ENCODE peak calls at places on chromosomes 7 and 10, in seven cellular contexts. K, Z, S, P, W, L and I are unnamed samples.

GRCh38 chr7:74174606-74175082 is 488 bp downstream of the EIF4H start:
- DNase-seq in Z (peak; percentile 28), S (peak; percentile 59), P (peak; percentile 72), K (peak; percentile 41), L (peak; percentile 31), W (no peak), I (no peak)

GRCh38 chr10:98038333-98038732 is 7.9 kb upstream of the CRTAC1 start:
- DNase-seq in K (no peak), P (no peak), L (no peak), Z (no peak), S (peak; percentile 60), W (no peak), I (no peak)

GRCh38 chr10:1404236-1404952 is 332.9 kb downstream of the ADARB2 start:
- DNase-seq in K (no peak), P (peak; percentile 30), L (no peak), W (no peak), S (no peak), Z (no peak), I (no peak)

GRCh38 chr7:20214787-20215669 is 2.2 kb downstream of the MACC1 start:
- DNase-seq in W (no peak), Z (no peak), S (peak; percentile 63), P (no peak), L (no peak), K (no peak), I (no peak)

GRCh38 chr10:129852829-129853228 is 111.2 kb downstream of the EBF3 start:
- DNase-seq in Z (no peak), S (no peak), W (no peak), P (no peak), L (no peak), K (no peak), I (no peak)

GRCh38 chr7:20284398-20285143 is 46.1 kb upstream of the ITGB8 start:
- DNase-seq in Z (no peak), W (no peak), K (no peak), P (no peak), S (no peak), L (no peak), I (no peak)

GRCh38 chr7:102321351-102322201 is 34.7 kb downstream of the SPDYE6 start:
- DNase-seq in P (no peak), W (no peak), S (no peak), Z (no peak), K (no peak), L (no peak), I (no peak)

GRCh38 chr7:17601921-17602320 is 303.5 kb downstream of the AHR start:
- DNase-seq in P (no peak), K (no peak), S (no peak), W (no peak), L (no peak), Z (no peak), I (no peak)

GRCh38 chr7:145106001-145106400 is 270.1 kb upstream of the TPK1 start:
- DNase-seq in Z (no peak), W (no peak), L (no peak), P (no peak), K (no peak), S (no peak), I (no peak)

GRCh38 chr7:157930441-157930840 is 593.6 kb downstream of the DNAJB6 start:
- DNase-seq in P (no peak), Z (no peak), L (no peak), K (no peak), W (no peak), S (no peak), I (no peak)

GRCh38 chr10:13891542-13892431 is 305.0 kb downstream of the PRPF18 start:
- DNase-seq in K (no peak), Z (no peak), S (no peak), P (peak; percentile 63), W (no peak), L (no peak), I (no peak)

GRCh38 chr10:77965294-77965693 is 38.7 kb upstream of the DLG5 start:
- DNase-seq in P (no peak), S (no peak), L (no peak), K (no peak), Z (peak; percentile 23), W (peak; percentile 75), I (peak; percentile 81)

GRCh38 chr7:83791737-83792136 is 142.8 kb upstream of the SEMA3E start:
- DNase-seq in P (no peak), S (no peak), Z (no peak), W (no peak), K (no peak), L (no peak), I (no peak)

GRCh38 chr7:117827861-117828260 is 45.4 kb downstream of the CTTNBP2 start:
- DNase-seq in P (no peak), Z (no peak), K (no peak), S (no peak), L (no peak), W (peak; percentile 39), I (peak; percentile 32)

GRCh38 chr10:6581750-6582697 is 1.9 kb upstream of the PRKCQ start:
- DNase-seq in S (no peak), L (no peak), P (no peak), K (no peak), W (no peak), Z (no peak), I (no peak)

GRCh38 chr7:116173051-116174028 is 37.0 kb upstream of the TES start:
- DNase-seq in W (peak; percentile 72), P (no peak), K (no peak), Z (no peak), S (no peak), L (no peak), I (no peak)

GRCh38 chr7:29350351-29350750 is 155.8 kb downstream of the CHN2 start:
- DNase-seq in P (no peak), Z (no peak), K (no peak), W (no peak), L (no peak), S (no peak), I (no peak)

GRCh38 chr10:78756604-78757442 is 311.9 kb upstream of the ZMIZ1 start:
- DNase-seq in S (no peak), Z (peak; percentile 82), L (peak; percentile 89), P (no peak), K (peak; percentile 63), W (peak; percentile 94), I (peak; percentile 92)

GRCh38 chr10:85548038-85548437 is 818.6 kb downstream of the GRID1 start:
- DNase-seq in P (no peak), W (peak; percentile 4), Z (peak; percentile 85), L (peak; percentile 35), S (peak; percentile 40), K (no peak), I (no peak)

DNA sequence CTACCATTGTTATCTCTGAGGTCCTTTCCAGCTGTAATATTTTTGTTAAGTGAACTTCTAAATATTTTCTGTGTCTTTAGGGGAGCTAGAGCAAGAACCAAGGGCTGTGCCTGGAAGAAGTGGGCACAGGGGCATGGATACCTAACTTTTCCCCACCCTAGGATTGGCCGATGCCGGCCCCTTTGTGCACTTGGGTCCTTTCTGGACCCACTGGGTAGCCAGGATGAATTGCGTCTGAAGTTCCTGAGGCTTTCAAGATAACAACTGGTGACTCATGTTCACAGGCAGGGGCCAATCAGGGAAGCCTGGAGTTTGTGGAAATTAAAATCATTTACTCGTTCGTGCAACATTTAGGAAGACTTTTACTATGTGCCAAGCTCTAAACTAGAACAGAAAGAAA is 758 bp downstream of the DPCD start:
- DNase-seq in Z (no peak), L (no peak), K (no peak), S (no peak), P (no peak), W (no peak), I (no peak)
- H3K4me3 ChIP-seq in Z (peak overlapping the region; percentile 100), L (peak overlapping the region; percentile 87), K (peak overlapping the region; percentile 56), S (peak overlapping the region; percentile 85), P (peak overlapping the region; percentile 94), W (peak overlapping the region; percentile 72), I (peak overlapping the region; percentile 92)

DNA sequence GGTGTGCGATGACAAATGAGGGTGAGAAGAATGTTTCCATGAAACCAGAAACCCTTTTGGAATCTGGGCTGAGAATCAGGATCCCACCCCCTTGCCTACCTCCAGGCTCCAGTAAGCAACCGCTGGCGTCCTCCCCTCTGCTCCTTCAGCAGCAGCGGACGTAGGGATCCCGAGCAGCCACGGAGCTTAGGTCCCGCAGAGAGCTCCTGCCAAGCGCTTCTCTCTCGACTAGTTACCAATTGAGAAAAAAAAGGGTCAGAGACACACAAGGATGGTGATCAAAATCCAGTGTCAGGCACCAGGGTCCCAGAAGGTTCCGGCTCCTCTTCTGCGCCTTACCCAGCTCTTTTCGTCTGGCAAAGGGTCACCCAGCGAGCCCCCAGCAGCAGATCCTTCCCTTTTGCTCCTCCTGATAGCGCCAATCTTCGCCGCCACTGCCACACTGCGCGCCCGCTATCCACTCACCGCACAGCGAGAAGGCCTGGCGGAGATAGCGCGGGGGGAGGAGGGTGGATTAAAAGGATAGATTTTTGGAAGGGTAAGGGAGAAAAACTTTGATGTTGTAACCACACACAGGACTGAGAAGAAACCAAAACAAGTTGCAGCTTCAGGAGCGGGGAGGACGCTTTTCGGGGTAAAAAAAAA is 733.4 kb downstream of the ZWINT start:
- DNase-seq in Z (no peak), K (no peak), P (no peak), S (no peak), W (no peak), L (no peak), I (no peak)
- H3K4me3 ChIP-seq in Z (no peak overlapping the region), K (no peak overlapping the region), P (no peak overlapping the region), S (no peak overlapping the region), W (no peak overlapping the region), L (peak overlapping the region; percentile 56), I (no peak overlapping the region)

DNA sequence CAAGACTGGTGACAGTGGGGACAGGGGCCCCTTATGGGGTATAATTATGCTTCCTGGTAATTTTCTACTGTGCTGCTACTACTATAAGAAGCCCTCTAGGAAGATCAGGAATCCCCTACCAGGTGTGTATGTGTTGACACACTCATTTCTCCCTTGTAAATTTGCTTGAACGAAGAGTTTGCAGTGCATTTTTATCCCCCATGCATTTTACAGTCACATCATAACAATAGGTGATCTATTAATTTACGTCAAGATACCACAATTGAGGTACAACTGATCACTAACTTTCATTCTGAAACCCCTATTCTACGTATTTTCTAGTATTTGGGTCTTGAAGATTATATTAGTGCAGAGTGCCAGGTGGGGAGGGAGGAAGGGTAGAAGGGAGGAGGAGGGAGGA is 252.2 kb downstream of the NSUN6 start:
- DNase-seq in L (no peak), W (no peak), K (no peak), Z (no peak), S (no peak), P (no peak), I (no peak)
- H3K4me3 ChIP-seq in L (no peak overlapping the region), W (no peak overlapping the region), K (no peak overlapping the region), Z (no peak overlapping the region), S (no peak overlapping the region), P (no peak overlapping the region), I (no peak overlapping the region)

DNA sequence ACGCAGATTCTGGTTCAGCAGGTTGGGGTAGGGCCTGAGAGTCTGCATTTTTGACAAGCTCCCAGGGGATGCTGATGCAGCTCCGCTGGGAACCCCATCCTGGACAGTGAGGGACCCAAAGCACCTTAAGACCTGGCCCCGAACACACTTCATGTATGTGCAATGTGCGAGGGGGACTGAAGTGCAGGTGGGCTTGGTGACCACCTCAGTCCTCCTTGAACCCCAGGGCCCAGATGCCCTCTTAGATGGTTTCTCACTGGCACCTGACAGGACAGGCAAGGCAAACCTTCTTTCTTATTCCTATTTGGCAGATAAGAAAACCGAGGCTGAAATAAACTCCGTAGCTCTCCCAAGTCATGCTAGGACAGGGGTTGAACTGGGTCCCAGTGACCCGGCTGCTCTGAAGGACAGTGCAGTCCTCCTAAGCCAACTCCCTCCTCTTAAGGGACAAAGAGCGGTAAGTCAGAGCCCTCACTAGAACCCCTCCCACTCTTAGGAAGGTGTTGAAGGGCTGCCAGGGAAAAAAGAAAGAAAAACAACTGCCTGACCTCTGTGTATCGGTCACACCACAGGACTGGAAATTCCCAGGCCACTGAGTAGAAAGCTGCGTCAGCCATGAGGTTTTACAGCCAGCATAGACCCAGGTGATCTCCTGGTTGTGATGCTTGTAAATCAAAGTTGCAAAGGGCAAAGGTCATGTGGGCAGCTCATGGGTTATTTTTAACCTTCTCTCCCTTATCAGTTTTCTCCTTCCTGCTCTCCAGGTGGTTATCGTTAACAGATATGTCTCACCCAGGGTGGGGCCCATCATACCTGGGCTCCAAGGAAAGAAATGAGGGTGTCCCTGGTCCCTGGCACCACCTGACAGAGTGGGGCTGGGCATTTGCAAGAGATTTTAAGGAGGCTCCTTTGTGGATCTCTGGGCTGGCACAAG is 90.9 kb upstream of the SMNDC1 start:
- DNase-seq in W (peak; percentile 78), Z (no peak), K (no peak), S (peak; percentile 96), P (no peak), L (peak; percentile 44), I (peak; percentile 79)
- H3K4me3 ChIP-seq in W (no peak overlapping the region), Z (no peak overlapping the region), K (no peak overlapping the region), S (no peak overlapping the region), P (no peak overlapping the region), L (no peak overlapping the region), I (no peak overlapping the region)